ENCODE peak calls at places on chromosomes 3 and 15, in six cellular contexts. D is GM23338, T is endothelial cell, R is fibroblast of pulmonary artery, G is left lung, K is fibroblast of the aortic adventitia. L is an unnamed sample.

GRCh38 chr3:107001635-107002034 is 375.6 kb upstream of the CCDC54 start:
- DNase-seq in D (no peak), T (no peak), R (peak; percentile 3), G (no peak), K (no peak), L (no peak)

GRCh38 chr3:13007251-13007941 is 65.8 kb downstream of the IQSEC1 start:
- DNase-seq in D (no peak), T (no peak), R (no peak), G (no peak), K (no peak), L (no peak)

GRCh38 chr15:101579766-101580165 is 72.4 kb downstream of the TM2D3 start:
- DNase-seq in D (no peak), T (no peak), R (peak; percentile 4), G (no peak), K (no peak), L (no peak)

GRCh38 chr15:31317033-31317979 is 9.3 kb upstream of the KLF13 start:
- DNase-seq in D (no peak), T (no peak), R (no peak), G (no peak), K (no peak), L (no peak)

GRCh38 chr15:75545066-75545465 is 34.0 kb downstream of the PTPN9 start:
- DNase-seq in D (no peak), T (no peak), R (no peak), G (no peak), K (no peak), L (no peak)

GRCh38 chr3:178342111-178342510 is 194.1 kb upstream of the KCNMB2 start:
- DNase-seq in D (no peak), T (no peak), R (no peak), G (no peak), K (peak; percentile 42), L (no peak)

GRCh38 chr15:100168787-100169186 is 173.0 kb downstream of the ADAMTS17 start:
- DNase-seq in D (no peak), T (no peak), R (no peak), G (no peak), K (no peak), L (no peak)

GRCh38 chr3:10380906-10381795 is 60.2 kb upstream of the SEC13 start:
- DNase-seq in D (no peak), T (no peak), R (no peak), G (peak; percentile 26), K (peak; percentile 29), L (no peak)

GRCh38 chr3:142935963-142936362 is 27.5 kb downstream of the PAQR9 start:
- DNase-seq in D (no peak), T (no peak), R (no peak), G (no peak), K (peak; percentile 15), L (no peak)

GRCh38 chr15:60871731-60872130 is 357.4 kb downstream of the RORA start:
- DNase-seq in D (no peak), T (no peak), R (peak; percentile 3), G (no peak), K (peak; percentile 46), L (no peak)

GRCh38 chr15:52254331-52254730 is 41.3 kb downstream of the MYO5C start:
- DNase-seq in D (peak; percentile 24), T (peak; percentile 31), R (no peak), G (no peak), K (no peak), L (no peak)

GRCh38 chr15:98555173-98555515 is 93.2 kb upstream of the IGF1R start:
- DNase-seq in D (no peak), T (no peak), R (no peak), G (no peak), K (peak; percentile 13), L (no peak)

GRCh38 chr3:177251756-177252155 is 54.5 kb upstream of the TBL1XR1 start:
- DNase-seq in D (no peak), T (no peak), R (no peak), G (no peak), K (no peak), L (peak; percentile 51)

GRCh38 chr15:82532383-82532990 is 7.8 kb downstream of the RPS17 start:
- DNase-seq in D (no peak), T (no peak), R (no peak), G (no peak), K (no peak), L (no peak)

GRCh38 chr15:63407612-63408011 is 26.0 kb upstream of the CA12 start:
- DNase-seq in D (no peak), T (no peak), R (no peak), G (no peak), K (no peak), L (no peak)

GRCh38 chr15:25725758-25726157 is 137.4 kb downstream of the ATP10A start:
- DNase-seq in D (no peak), T (no peak), R (no peak), G (no peak), K (no peak), L (no peak)

GRCh38 chr15:39777497-39777896 is 5.1 kb downstream of the FSIP1 start:
- DNase-seq in D (no peak), T (no peak), R (no peak), G (no peak), K (no peak), L (no peak)

GRCh38 chr3:53721187-53721946 is 124.9 kb downstream of the CHDH start:
- DNase-seq in D (peak; percentile 43), T (no peak), R (no peak), G (no peak), K (peak; percentile 37), L (no peak)

GRCh38 chr3:104281713-104282112 is 1085.0 kb upstream of the ALCAM start:
- DNase-seq in D (no peak), T (no peak), R (no peak), G (no peak), K (no peak), L (no peak)

GRCh38 chr3:30169459-30169858 is 436.9 kb upstream of the TGFBR2 start:
- DNase-seq in D (no peak), T (no peak), R (no peak), G (no peak), K (no peak), L (no peak)

GRCh38 chr3:129233538-129233937 is 15.9 kb upstream of the COPG1 start:
- DNase-seq in D (no peak), T (no peak), R (no peak), G (no peak), K (no peak), L (peak; percentile 97)

GRCh38 chr3:23991236-23992050 is 46.4 kb downstream of the NR1D2 start:
- DNase-seq in D (no peak), T (no peak), R (peak; percentile 48), G (no peak), K (peak; percentile 40), L (no peak)

GRCh38 chr3:129824926-129825541 is 68.5 kb downstream of the TMCC1 start:
- DNase-seq in D (peak; percentile 83), T (peak; percentile 68), R (peak; percentile 73), G (no peak), K (peak; percentile 66), L (no peak)

GRCh38 chr3:115858995-115859807 is 235.9 kb downstream of the GAP43 start:
- DNase-seq in D (peak; percentile 88), T (no peak), R (no peak), G (no peak), K (no peak), L (no peak)

GRCh38 chr3:134039161-134039862 is 9.6 kb upstream of the SLCO2A1 start:
- DNase-seq in D (peak; percentile 66), T (no peak), R (no peak), G (no peak), K (no peak), L (no peak)

GRCh38 chr3:78632925-78633324 is 1134.9 kb downstream of the ROBO1 start:
- DNase-seq in D (no peak), T (no peak), R (no peak), G (no peak), K (peak; percentile 12), L (no peak)

GRCh38 chr3:148077951-148078350 is 619.8 kb upstream of the AGTR1 start:
- DNase-seq in D (no peak), T (no peak), R (no peak), G (no peak), K (no peak), L (no peak)

GRCh38 chr3:172591876-172592771 is 68.9 kb upstream of the TNFSF10 start:
- DNase-seq in D (no peak), T (no peak), R (no peak), G (no peak), K (no peak), L (peak; percentile 57)

GRCh38 chr15:42736178-42736792 is 643 bp downstream of the CDAN1 start:
- DNase-seq in D (peak; percentile 43), T (peak; percentile 37), R (peak; percentile 7), G (no peak), K (no peak), L (no peak)

DNA sequence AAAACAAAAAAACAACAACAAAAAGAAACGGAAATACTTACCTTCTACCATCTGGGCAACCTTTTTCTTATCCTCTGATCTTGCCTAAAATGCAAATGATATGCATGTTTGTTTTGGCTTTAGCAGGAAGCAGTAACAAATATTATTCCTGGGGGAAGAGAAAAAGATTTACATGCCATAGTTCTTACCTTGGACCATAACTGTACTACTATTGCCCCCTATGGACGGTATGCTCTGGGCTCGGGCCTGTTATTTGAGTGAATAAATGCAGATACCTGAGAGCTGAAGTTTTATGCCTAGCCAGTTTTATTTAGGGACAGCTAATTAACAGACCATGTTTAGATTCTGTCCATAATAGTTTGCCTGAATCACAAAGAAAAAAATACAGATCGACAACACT is 12.6 kb upstream of the STARD5 start:
- DNase-seq in D (peak; percentile 28), T (no peak), R (peak; percentile 58), G (no peak), K (peak; percentile 49), L (no peak)
- TF ChIP-seq CTCF in D (peak; percentile 37), T (no peak), R (peak; percentile 49), G (peak; percentile 11), K (peak; percentile 58), L (peak; percentile 35)

GRCh38 chr3:38163117-38163870 is 2.0 kb upstream of the OXSR1 start:
- DNase-seq in D (peak; percentile 51), T (no peak), R (no peak), G (no peak), K (no peak), L (no peak)
- TF ChIP-seq CTCF in D (no peak), T (no peak), R (peak; percentile 5), G (no peak), K (peak; percentile 12), L (no peak)

DNA sequence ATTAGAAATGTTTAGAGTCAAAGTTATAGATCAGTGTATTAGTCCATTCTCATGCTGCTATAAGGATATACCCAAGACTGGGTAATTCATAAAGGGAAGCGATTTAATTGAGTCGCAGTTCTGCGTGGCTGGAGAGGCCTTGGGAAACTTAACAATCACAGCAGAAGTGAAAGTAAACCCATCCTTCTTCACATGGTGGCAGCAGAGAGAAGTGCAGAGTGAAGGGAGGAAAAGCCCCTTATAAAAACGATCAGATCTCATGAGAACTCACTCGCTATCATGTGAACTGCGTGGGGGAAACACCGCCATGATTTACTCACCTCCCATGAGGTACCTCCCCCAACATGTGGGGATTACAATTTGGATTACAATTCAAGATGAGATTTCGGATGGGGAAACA is 871.5 kb downstream of the DIPK2A start:
- DNase-seq in D (peak; percentile 52), T (no peak), R (peak; percentile 18), G (no peak), K (peak; percentile 4), L (no peak)
- TF ChIP-seq CTCF in D (peak; percentile 21), T (no peak), R (peak; percentile 21), G (no peak), K (peak; percentile 23), L (no peak)

DNA sequence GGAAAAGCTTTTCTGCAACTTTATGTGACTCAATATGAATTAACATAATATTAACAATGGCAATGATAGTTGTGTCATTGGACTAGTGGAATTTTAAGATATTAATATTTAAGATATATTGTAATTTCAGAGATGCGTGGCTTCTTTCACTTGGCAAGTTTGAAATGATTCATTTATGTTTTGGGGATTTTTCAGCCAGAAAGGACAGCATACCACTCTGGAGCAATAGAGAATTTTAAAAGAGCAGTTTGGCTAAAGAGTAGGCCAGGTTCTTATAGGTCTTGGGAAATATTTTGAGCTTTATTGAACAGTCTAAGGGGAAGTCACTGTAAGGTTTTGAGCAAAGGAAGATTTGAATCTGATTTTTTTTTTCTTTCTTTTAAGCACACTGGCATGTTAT is 16.5 kb downstream of the GMPS start:
- DNase-seq in D (no peak), T (no peak), R (no peak), G (no peak), K (no peak), L (no peak)
- TF ChIP-seq CTCF in D (no peak), T (no peak), R (no peak), G (no peak), K (no peak), L (no peak)